ENCODE peak calls at places on chromosome 14, in eight cellular contexts. X is NCI-H2081 treated with DMSO at 0.1 percent for 48 hours, Q is AG08396, S is SHP77, F is astrocyte of the spinal cord, O is glomerular endothelial cell, R is GM23338, C is 8988T. V is an unnamed sample.
A peak's percentile ranks its signal among the peaks of the same experiment; 100 is the strongest.

GRCh38 chr14:70096866-70097265 is 91.9 kb downstream of the SLC8A3 start:
- DNase-seq in X (no peak), Q (peak; percentile 20), S (peak; percentile 39), F (no peak), O (no peak), R (peak; percentile 75), C (no peak), V (peak; percentile 14)

GRCh38 chr14:89855961-89856360 is 98.6 kb downstream of the EFCAB11 start:
- DNase-seq in X (no peak), Q (no peak), S (no peak), F (peak; percentile 91), O (peak; percentile 9), R (no peak), C (no peak), V (no peak)

GRCh38 chr14:25516838-25517237 is 466.9 kb upstream of the STXBP6 start:
- DNase-seq in X (peak; percentile 23), Q (no peak), S (peak; percentile 4), F (no peak), O (no peak), R (peak; percentile 52), C (no peak), V (no peak)

GRCh38 chr14:95891742-95892141 is 15.1 kb downstream of the TUNAR start:
- DNase-seq in X (no peak), Q (peak; percentile 41), S (no peak), F (peak; percentile 44), O (no peak), R (no peak), C (no peak), V (no peak)

GRCh38 chr14:71931492-71932228 is 569 bp upstream of the RGS6 start:
- DNase-seq in X (no peak), Q (no peak), S (no peak), F (no peak), O (no peak), R (no peak), C (no peak), V (no peak)

GRCh38 chr14:65926935-65927700 is 514.6 kb downstream of the FUT8 start:
- DNase-seq in X (no peak), Q (no peak), S (no peak), F (no peak), O (no peak), R (no peak), C (no peak), V (peak; percentile 46)

GRCh38 chr14:97620071-97620470 is 822.9 kb downstream of the VRK1 start:
- DNase-seq in X (no peak), Q (no peak), S (no peak), F (no peak), O (no peak), R (no peak), C (no peak), V (no peak)

GRCh38 chr14:72519543-72519942 is 374.4 kb downstream of the DPF3 start:
- DNase-seq in X (no peak), Q (no peak), S (no peak), F (no peak), O (no peak), R (no peak), C (no peak), V (no peak)

GRCh38 chr14:82872494-82872893 is 1338.8 kb upstream of the SEL1L start:
- DNase-seq in X (no peak), Q (no peak), S (no peak), F (no peak), O (no peak), R (peak; percentile 77), C (no peak), V (peak; percentile 37)

GRCh38 chr14:104820669-104821228 is 19.8 kb downstream of the ZBTB42 start:
- DNase-seq in X (no peak), Q (peak; percentile 84), S (peak; percentile 62), F (peak; percentile 74), O (no peak), R (peak; percentile 79), C (peak; percentile 47), V (no peak)

GRCh38 chr14:54920052-54920451 is 17.4 kb upstream of the GCH1 start:
- DNase-seq in X (peak; percentile 51), Q (no peak), S (no peak), F (no peak), O (no peak), R (no peak), C (no peak), V (no peak)

GRCh38 chr14:38285962-38286361 is 30.1 kb upstream of the CLEC14A start:
- DNase-seq in X (no peak), Q (no peak), S (no peak), F (no peak), O (peak; percentile 52), R (no peak), C (no peak), V (no peak)

GRCh38 chr14:22391908-22392307 is 197.1 kb downstream of the DAD1 start:
- DNase-seq in X (no peak), Q (peak; percentile 40), S (peak; percentile 34), F (peak; percentile 72), O (peak; percentile 58), R (peak; percentile 84), C (peak; percentile 10), V (peak; percentile 88)

GRCh38 chr14:73465833-73466532 is 7.6 kb upstream of the NUMB start:
- DNase-seq in X (no peak), Q (no peak), S (no peak), F (no peak), O (no peak), R (no peak), C (no peak), V (peak; percentile 58)

GRCh38 chr14:59465570-59466150 is 480 bp upstream of the GPR135 start:
- DNase-seq in X (no peak), Q (peak; percentile 8), S (no peak), F (no peak), O (no peak), R (no peak), C (no peak), V (no peak)

GRCh38 chr14:103563089-103563620 is 395 bp downstream of the COA8 start:
- DNase-seq in X (no peak), Q (no peak), S (peak; percentile 68), F (no peak), O (no peak), R (peak; percentile 80), C (no peak), V (no peak)

GRCh38 chr14:99590746-99591555 is 13.1 kb downstream of the CCDC85C start:
- DNase-seq in X (no peak), Q (peak; percentile 78), S (peak; percentile 81), F (peak; percentile 58), O (no peak), R (no peak), C (no peak), V (peak; percentile 52)

GRCh38 chr14:64767215-64767964 is 63.2 kb downstream of the PLEKHG3 start:
- DNase-seq in X (no peak), Q (no peak), S (no peak), F (no peak), O (no peak), R (no peak), C (no peak), V (no peak)

GRCh38 chr14:80637726-80638619 is 303.6 kb downstream of the CEP128 start:
- DNase-seq in X (no peak), Q (no peak), S (no peak), F (peak; percentile 11), O (no peak), R (no peak), C (no peak), V (no peak)

GRCh38 chr14:33019346-33019745 is 80.7 kb downstream of the NPAS3 start:
- DNase-seq in X (no peak), Q (no peak), S (no peak), F (no peak), O (no peak), R (no peak), C (no peak), V (no peak)

GRCh38 chr14:68476212-68476964 is 316.5 kb downstream of the ZFP36L1 start:
- DNase-seq in X (no peak), Q (peak; percentile 28), S (no peak), F (peak; percentile 91), O (no peak), R (peak; percentile 24), C (no peak), V (peak; percentile 8)

GRCh38 chr14:30227436-30227835 is 299.8 kb upstream of the PRKD1 start:
- DNase-seq in X (no peak), Q (no peak), S (no peak), F (no peak), O (no peak), R (no peak), C (no peak), V (no peak)

GRCh38 chr14:20441466-20441865 is 5.5 kb upstream of the KLHL33 start:
- DNase-seq in X (no peak), Q (no peak), S (no peak), F (no peak), O (no peak), R (no peak), C (no peak), V (no peak)

GRCh38 chr14:30242742-30243141 is 315.1 kb upstream of the PRKD1 start:
- DNase-seq in X (no peak), Q (no peak), S (no peak), F (no peak), O (no peak), R (no peak), C (no peak), V (no peak)

GRCh38 chr14:88838015-88838414 is 13.6 kb downstream of the TTC8 start:
- DNase-seq in X (no peak), Q (no peak), S (no peak), F (no peak), O (no peak), R (no peak), C (no peak), V (no peak)

GRCh38 chr14:105065280-105066228 is at the start of gene GPR132:
- DNase-seq in X (no peak), Q (no peak), S (no peak), F (no peak), O (no peak), R (no peak), C (no peak), V (peak; percentile 98)

GRCh38 chr14:74248036-74248435 is 8.8 kb downstream of the VSX2 start:
- DNase-seq in X (no peak), Q (no peak), S (no peak), F (no peak), O (no peak), R (no peak), C (no peak), V (no peak)

GRCh38 chr14:100317897-100318808 is 5.0 kb upstream of the SLC25A47 start:
- DNase-seq in X (no peak), Q (peak; percentile 85), S (no peak), F (peak; percentile 46), O (no peak), R (peak; percentile 90), C (no peak), V (peak; percentile 68)

V was measured in NB4.